ENCODE peak calls at places on chromosomes 11 and 22, in five cellular contexts. J, S, B, W and C are unnamed samples.

GRCh38 chr22:35894937-35895708 is 133.5 kb downstream of the RBFOX2 start:
- DNase-seq in B (no peak), J (peak), S (peak), W (no peak), C (no peak)

GRCh38 chr11:2998073-2998850 is 6.1 kb upstream of the NAP1L4 start:
- DNase-seq in W (peak), S (no peak), J (no peak), B (no peak), C (no peak)

GRCh38 chr22:49567894-49568750 is 259.6 kb downstream of the BRD1 start:
- DNase-seq in J (no peak), B (no peak), S (no peak), W (no peak), C (no peak)

GRCh38 chr11:71170619-71171018 is 81.8 kb downstream of the SHANK2 start:
- DNase-seq in W (no peak), S (no peak), J (no peak), B (no peak), C (no peak)

GRCh38 chr11:79076526-79077115 is 364.2 kb downstream of the TENM4 start:
- DNase-seq in B (peak), J (no peak), W (peak), S (no peak), C (peak)

GRCh38 chr11:62981743-62982142 is 3.0 kb downstream of the SLC22A6 start:
- DNase-seq in S (no peak), B (no peak), W (no peak), J (no peak), C (no peak)

GRCh38 chr11:121415861-121416260 is 36.3 kb upstream of the SORL1 start:
- DNase-seq in B (no peak), W (no peak), S (no peak), J (peak), C (no peak)

GRCh38 chr11:1458340-1459218 is 28.0 kb downstream of the MOB2 start:
- DNase-seq in W (peak), S (peak), J (no peak), B (no peak), C (no peak)

GRCh38 chr11:121249039-121249663 is 43.4 kb upstream of the SC5D start:
- DNase-seq in S (no peak), W (no peak), B (peak), J (peak), C (peak)

GRCh38 chr11:2459016-2459725 is 14.4 kb downstream of the KCNQ1 start:
- DNase-seq in B (no peak), S (peak), J (no peak), W (no peak), C (no peak)